ENCODE peak calls at places on chromosome 19, in eight cellular contexts. One of them, this sample, is unnamed.

GRCh38 chr19:29662604-29663404 is 2.5 kb upstream of the PLEKHF1 start:
- DNase-seq in endothelial cell: no peak
- DNase-seq in CD4-positive, alpha-beta memory T cell: no peak
- DNase-seq in NCI-H2081: no peak
- DNase-seq in amniotic stem cell: peak
- DNase-seq in GM04504: peak
- DNase-seq in pancreas: peak
- DNase-seq in stimulated activated CD4-positive, alpha-beta T cell treated with anti-CD3 and anti-CD28 coated beads, Interleukin-1b, Interleukin-23, amount 100 ng/mL, for 24 hours: no peak
- DNase-seq in this sample: peak

GRCh38 chr19:16386619-16387240 is 62.1 kb downstream of the KLF2 start:
- DNase-seq in CD4-positive, alpha-beta memory T cell: peak
- DNase-seq in NCI-H2081: peak
- DNase-seq in amniotic stem cell: peak
- DNase-seq in pancreas: no peak
- DNase-seq in endothelial cell: peak
- DNase-seq in GM04504: no peak
- DNase-seq in stimulated activated CD4-positive, alpha-beta T cell treated with anti-CD3 and anti-CD28 coated beads, Interleukin-1b, Interleukin-23, amount 100 ng/mL, for 24 hours: no peak
- DNase-seq in this sample: no peak

GRCh38 chr19:5997371-5997770 is 19.4 kb upstream of the RANBP3 start:
- DNase-seq in amniotic stem cell: no peak
- DNase-seq in NCI-H2081: no peak
- DNase-seq in stimulated activated CD4-positive, alpha-beta T cell treated with anti-CD3 and anti-CD28 coated beads, Interleukin-1b, Interleukin-23, amount 100 ng/mL, for 24 hours: no peak
- DNase-seq in GM04504: no peak
- DNase-seq in endothelial cell: peak
- DNase-seq in pancreas: no peak
- DNase-seq in CD4-positive, alpha-beta memory T cell: no peak
- DNase-seq in this sample: no peak

GRCh38 chr19:53597023-53597422 is 34.8 kb upstream of the DPRX start:
- DNase-seq in pancreas: no peak
- DNase-seq in GM04504: no peak
- DNase-seq in stimulated activated CD4-positive, alpha-beta T cell treated with anti-CD3 and anti-CD28 coated beads, Interleukin-1b, Interleukin-23, amount 100 ng/mL, for 24 hours: no peak
- DNase-seq in amniotic stem cell: no peak
- DNase-seq in NCI-H2081: no peak
- DNase-seq in CD4-positive, alpha-beta memory T cell: no peak
- DNase-seq in endothelial cell: no peak
- DNase-seq in this sample: no peak

GRCh38 chr19:43620061-43621001 is 902 bp upstream of the ZNF428 start:
- DNase-seq in NCI-H2081: no peak
- DNase-seq in amniotic stem cell: no peak
- DNase-seq in endothelial cell: no peak
- DNase-seq in CD4-positive, alpha-beta memory T cell: peak
- DNase-seq in pancreas: peak
- DNase-seq in stimulated activated CD4-positive, alpha-beta T cell treated with anti-CD3 and anti-CD28 coated beads, Interleukin-1b, Interleukin-23, amount 100 ng/mL, for 24 hours: no peak
- DNase-seq in GM04504: no peak
- DNase-seq in this sample: no peak

GRCh38 chr19:39194832-39195542 is 1.8 kb upstream of the NCCRP1 start:
- DNase-seq in stimulated activated CD4-positive, alpha-beta T cell treated with anti-CD3 and anti-CD28 coated beads, Interleukin-1b, Interleukin-23, amount 100 ng/mL, for 24 hours: no peak
- DNase-seq in NCI-H2081: no peak
- DNase-seq in GM04504: no peak
- DNase-seq in CD4-positive, alpha-beta memory T cell: no peak
- DNase-seq in pancreas: no peak
- DNase-seq in endothelial cell: no peak
- DNase-seq in amniotic stem cell: no peak
- DNase-seq in this sample: no peak

GRCh38 chr19:1125601-1126533 is 22.1 kb downstream of the GPX4 start:
- DNase-seq in GM04504: no peak
- DNase-seq in endothelial cell: no peak
- DNase-seq in NCI-H2081: no peak
- DNase-seq in amniotic stem cell: no peak
- DNase-seq in stimulated activated CD4-positive, alpha-beta T cell treated with anti-CD3 and anti-CD28 coated beads, Interleukin-1b, Interleukin-23, amount 100 ng/mL, for 24 hours: no peak
- DNase-seq in pancreas: no peak
- DNase-seq in CD4-positive, alpha-beta memory T cell: no peak
- DNase-seq in this sample: no peak

GRCh38 chr19:55538132-55538531 is 1.2 kb upstream of the SBK2 start:
- DNase-seq in stimulated activated CD4-positive, alpha-beta T cell treated with anti-CD3 and anti-CD28 coated beads, Interleukin-1b, Interleukin-23, amount 100 ng/mL, for 24 hours: no peak
- DNase-seq in GM04504: no peak
- DNase-seq in CD4-positive, alpha-beta memory T cell: no peak
- DNase-seq in NCI-H2081: no peak
- DNase-seq in pancreas: no peak
- DNase-seq in amniotic stem cell: no peak
- DNase-seq in endothelial cell: no peak
- DNase-seq in this sample: no peak

GRCh38 chr19:3403489-3404323 is 37.3 kb downstream of the NFIC start:
- DNase-seq in stimulated activated CD4-positive, alpha-beta T cell treated with anti-CD3 and anti-CD28 coated beads, Interleukin-1b, Interleukin-23, amount 100 ng/mL, for 24 hours: no peak
- DNase-seq in pancreas: peak
- DNase-seq in amniotic stem cell: peak
- DNase-seq in NCI-H2081: peak
- DNase-seq in GM04504: peak
- DNase-seq in endothelial cell: no peak
- DNase-seq in CD4-positive, alpha-beta memory T cell: no peak
- DNase-seq in this sample: no peak

GRCh38 chr19:53898680-53899341 is 10.3 kb upstream of the CACNG7 start:
- DNase-seq in NCI-H2081: no peak
- DNase-seq in endothelial cell: no peak
- DNase-seq in stimulated activated CD4-positive, alpha-beta T cell treated with anti-CD3 and anti-CD28 coated beads, Interleukin-1b, Interleukin-23, amount 100 ng/mL, for 24 hours: no peak
- DNase-seq in amniotic stem cell: no peak
- DNase-seq in pancreas: peak
- DNase-seq in CD4-positive, alpha-beta memory T cell: no peak
- DNase-seq in GM04504: no peak
- DNase-seq in this sample: no peak

GRCh38 chr19:39951686-39952085 is 17.3 kb upstream of the FCGBP start:
- DNase-seq in CD4-positive, alpha-beta memory T cell: no peak
- DNase-seq in GM04504: peak
- DNase-seq in endothelial cell: no peak
- DNase-seq in pancreas: no peak
- DNase-seq in stimulated activated CD4-positive, alpha-beta T cell treated with anti-CD3 and anti-CD28 coated beads, Interleukin-1b, Interleukin-23, amount 100 ng/mL, for 24 hours: no peak
- DNase-seq in amniotic stem cell: no peak
- DNase-seq in NCI-H2081: no peak
- DNase-seq in this sample: no peak

GRCh38 chr19:3398114-3398899 is 31.9 kb downstream of the NFIC start:
- DNase-seq in CD4-positive, alpha-beta memory T cell: no peak
- DNase-seq in GM04504: no peak
- DNase-seq in endothelial cell: no peak
- DNase-seq in NCI-H2081: no peak
- DNase-seq in amniotic stem cell: no peak
- DNase-seq in pancreas: peak
- DNase-seq in stimulated activated CD4-positive, alpha-beta T cell treated with anti-CD3 and anti-CD28 coated beads, Interleukin-1b, Interleukin-23, amount 100 ng/mL, for 24 hours: no peak
- DNase-seq in this sample: no peak

GRCh38 chr19:46513461-46514236 is 18.0 kb upstream of the PNMA8B start:
- DNase-seq in amniotic stem cell: peak
- DNase-seq in NCI-H2081: peak
- DNase-seq in stimulated activated CD4-positive, alpha-beta T cell treated with anti-CD3 and anti-CD28 coated beads, Interleukin-1b, Interleukin-23, amount 100 ng/mL, for 24 hours: peak
- DNase-seq in CD4-positive, alpha-beta memory T cell: peak
- DNase-seq in GM04504: peak
- DNase-seq in pancreas: peak
- DNase-seq in endothelial cell: peak
- DNase-seq in this sample: peak

This sample was measured in NCI-H2029 treated with DMSO at 0.1 percent for 48 hours.